ENCODE peak calls at places on chromosomes 2 and 18, in eight cellular contexts. K is mesenchymal stem cell, Z is tibial nerve, V is HEK293T, Q is tibial artery, X is NCI-H524, N is GM19239, A is mesendoderm. J is an unnamed sample.

GRCh38 chr18:22026889-22027288 is 142.5 kb upstream of the GATA6 start:
- DNase-seq in K (no peak), Z (no peak), V (no peak), Q (no peak), X (peak), N (no peak), A (peak), J (peak)

GRCh38 chr2:55051026-55051866 is 995 bp upstream of the RTN4 start:
- DNase-seq in K (peak), Z (peak), V (peak), Q (peak), X (peak), N (no peak), A (peak), J (peak)

GRCh38 chr2:40371525-40372277 is 80.2 kb downstream of the SLC8A1 start:
- DNase-seq in K (peak), Z (no peak), V (peak), Q (peak), X (peak), N (no peak), A (peak), J (peak)

GRCh38 chr2:46351388-46352141 is 54.4 kb downstream of the EPAS1 start:
- DNase-seq in K (no peak), Z (no peak), V (no peak), Q (no peak), X (no peak), N (no peak), A (no peak), J (peak)

GRCh38 chr2:178880257-178880656 is 73.0 kb upstream of the TTN start:
- DNase-seq in K (no peak), Z (no peak), V (no peak), Q (no peak), X (no peak), N (no peak), A (no peak), J (no peak)

GRCh38 chr2:178199334-178199733 is 5.0 kb downstream of the OSBPL6 start:
- DNase-seq in K (no peak), Z (no peak), V (no peak), Q (no peak), X (no peak), N (no peak), A (no peak), J (no peak)

GRCh38 chr18:21194871-21195771 is 46.9 kb upstream of the GREB1L start:
- DNase-seq in K (peak), Z (no peak), V (peak), Q (no peak), X (peak), N (no peak), A (peak), J (no peak)

GRCh38 chr2:40395169-40396023 is 56.5 kb downstream of the SLC8A1 start:
- DNase-seq in K (no peak), Z (no peak), V (no peak), Q (no peak), X (no peak), N (no peak), A (peak), J (no peak)

GRCh38 chr2:241316825-241317224 is 1.1 kb downstream of the SEPTIN2 start:
- DNase-seq in K (no peak), Z (no peak), V (no peak), Q (no peak), X (no peak), N (no peak), A (no peak), J (no peak)

GRCh38 chr2:43787895-43788294 is 14.1 kb downstream of the DYNC2LI1 start:
- DNase-seq in K (no peak), Z (no peak), V (no peak), Q (no peak), X (no peak), N (no peak), A (no peak), J (no peak)

GRCh38 chr2:75465317-75465998 is 95.3 kb downstream of the EVA1A start:
- DNase-seq in K (peak), Z (no peak), V (peak), Q (no peak), X (no peak), N (no peak), A (peak), J (no peak)

GRCh38 chr2:165251361-165251760 is 12.1 kb downstream of the SCN2A start:
- DNase-seq in K (no peak), Z (no peak), V (no peak), Q (no peak), X (no peak), N (no peak), A (no peak), J (no peak)

GRCh38 chr18:79912409-79912991 is 39.0 kb downstream of the SLC66A2 start:
- DNase-seq in K (peak), Z (no peak), V (no peak), Q (peak), X (no peak), N (no peak), A (peak), J (peak)

GRCh38 chr2:206642075-206643025 is at the start of gene FAM237A:
- DNase-seq in K (peak), Z (peak), V (peak), Q (no peak), X (peak), N (peak), A (peak), J (peak)

GRCh38 chr2:241315879-241316700 is at the start of gene SEPTIN2:
- DNase-seq in K (peak), Z (peak), V (peak), Q (peak), X (peak), N (no peak), A (peak), J (no peak)

GRCh38 chr18:44700652-44701051 is 20.0 kb downstream of the SETBP1 start:
- DNase-seq in K (peak), Z (no peak), V (no peak), Q (peak), X (no peak), N (no peak), A (peak), J (no peak)

GRCh38 chr2:234377761-234378341 is 119.0 kb downstream of the ARL4C start:
- DNase-seq in K (peak), Z (peak), V (no peak), Q (no peak), X (peak), N (no peak), A (peak), J (no peak)

GRCh38 chr2:71612581-71613520 is 159.5 kb downstream of the DYSF start:
- DNase-seq in K (no peak), Z (no peak), V (no peak), Q (no peak), X (no peak), N (no peak), A (no peak), J (peak)

GRCh38 chr2:867296-867695 is 83.4 kb upstream of the SNTG2 start:
- DNase-seq in K (no peak), Z (no peak), V (no peak), Q (no peak), X (peak), N (no peak), A (no peak), J (no peak)

GRCh38 chr2:62461707-62462106 is 44.3 kb downstream of the TMEM17 start:
- DNase-seq in K (no peak), Z (no peak), V (no peak), Q (no peak), X (no peak), N (no peak), A (no peak), J (no peak)

GRCh38 chr18:54558609-54559585 is 32.1 kb upstream of the DYNAP start:
- DNase-seq in K (peak), Z (peak), V (no peak), Q (no peak), X (peak), N (peak), A (peak), J (no peak)

GRCh38 chr2:70258532-70258875 is 567 bp downstream of the PCYOX1 start:
- DNase-seq in K (peak), Z (peak), V (peak), Q (peak), X (no peak), N (no peak), A (peak), J (no peak)

GRCh38 chr2:145593280-145593679 is 1073.4 kb upstream of the ZEB2 start:
- DNase-seq in K (no peak), Z (no peak), V (no peak), Q (no peak), X (no peak), N (no peak), A (no peak), J (no peak)

GRCh38 chr2:216956820-216957493 is 97.1 kb upstream of the TNP1 start:
- DNase-seq in K (peak), Z (no peak), V (no peak), Q (no peak), X (no peak), N (no peak), A (no peak), J (no peak)

GRCh38 chr2:74131901-74132300 is 15.8 kb downstream of the BOLA3 start:
- DNase-seq in K (no peak), Z (no peak), V (no peak), Q (no peak), X (no peak), N (no peak), A (no peak), J (no peak)

GRCh38 chr2:232522014-232522854 is 2.0 kb downstream of the PRSS56 start:
- DNase-seq in K (peak), Z (peak), V (peak), Q (no peak), X (peak), N (peak), A (no peak), J (peak)

GRCh38 chr2:866009-866680 is 84.5 kb upstream of the SNTG2 start:
- DNase-seq in K (no peak), Z (no peak), V (no peak), Q (no peak), X (no peak), N (no peak), A (peak), J (peak)

GRCh38 chr18:23250893-23251656 is 115.8 kb downstream of the CABLES1 start:
- DNase-seq in K (no peak), Z (peak), V (no peak), Q (peak), X (no peak), N (no peak), A (no peak), J (no peak)

GRCh38 chr2:47173986-47174730 is 19.1 kb upstream of the STPG4 start:
- DNase-seq in K (peak), Z (no peak), V (no peak), Q (no peak), X (peak), N (no peak), A (no peak), J (no peak)

GRCh38 chr2:77121518-77121917 is 400.7 kb downstream of the LRRTM4 start:
- DNase-seq in K (no peak), Z (no peak), V (no peak), Q (no peak), X (no peak), N (no peak), A (no peak), J (no peak)

GRCh38 chr18:36392163-36392887 is 94.8 kb downstream of the FHOD3 start:
- DNase-seq in K (no peak), Z (no peak), V (no peak), Q (no peak), X (peak), N (no peak), A (no peak), J (no peak)

GRCh38 chr2:15142069-15142689 is 419.0 kb downstream of the NBAS start:
- DNase-seq in K (peak), Z (no peak), V (no peak), Q (no peak), X (no peak), N (peak), A (peak), J (no peak)

GRCh38 chr2:88697361-88698026 is 6.0 kb downstream of the RPIA start:
- DNase-seq in K (no peak), Z (no peak), V (no peak), Q (no peak), X (no peak), N (no peak), A (no peak), J (no peak)

GRCh38 chr2:50895058-50895457 is 136.9 kb downstream of the NRXN1 start:
- DNase-seq in K (no peak), Z (no peak), V (no peak), Q (no peak), X (no peak), N (no peak), A (no peak), J (no peak)

GRCh38 chr2:1795261-1795828 is 51.0 kb upstream of the PXDN start:
- DNase-seq in K (no peak), Z (no peak), V (no peak), Q (no peak), X (no peak), N (no peak), A (no peak), J (no peak)

GRCh38 chr2:43041661-43042360 is 184.6 kb downstream of the ZFP36L2 start:
- DNase-seq in K (peak), Z (no peak), V (peak), Q (no peak), X (no peak), N (no peak), A (peak), J (peak)

GRCh38 chr2:73232471-73233153 is 427 bp downstream of the PRADC1 start:
- DNase-seq in K (no peak), Z (no peak), V (no peak), Q (no peak), X (peak), N (no peak), A (no peak), J (no peak)

GRCh38 chr2:216350214-216350789 is 22.0 kb downstream of the MARCHF4 start:
- DNase-seq in K (peak), Z (no peak), V (no peak), Q (no peak), X (no peak), N (no peak), A (no peak), J (no peak)

GRCh38 chr2:215755651-215756350 is 257.6 kb downstream of the MREG start:
- DNase-seq in K (no peak), Z (no peak), V (no peak), Q (no peak), X (no peak), N (no peak), A (no peak), J (no peak)

GRCh38 chr2:197480165-197481036 is 19.2 kb downstream of the HSPD1 start:
- DNase-seq in K (no peak), Z (no peak), V (no peak), Q (no peak), X (no peak), N (no peak), A (no peak), J (no peak)